ENCODE peak calls at places on chromosome 20, in ten cellular contexts. X, V, C, A, T, Q, R, W, O and J are unnamed samples.

GRCh38 chr20:48523191-48523757 is 304.5 kb downstream of the PREX1 start:
- DNase-seq in X (no peak), V (no peak), C (no peak), A (peak), T (no peak), Q (no peak), R (no peak), W (peak), O (no peak), J (no peak)

GRCh38 chr20:32970115-32970972 is 33.9 kb downstream of the SUN5 start:
- DNase-seq in X (no peak), V (no peak), C (no peak), A (no peak), T (no peak), Q (no peak), R (no peak), W (no peak), O (peak), J (peak)

GRCh38 chr20:5570031-5570430 is 180.2 kb upstream of the SHLD1 start:
- DNase-seq in X (no peak), V (no peak), C (no peak), A (no peak), T (no peak), Q (no peak), R (no peak), W (no peak), O (no peak), J (no peak)

GRCh38 chr20:47317127-47317895 is 39.2 kb downstream of the ZMYND8 start:
- DNase-seq in X (peak), V (peak), C (peak), A (peak), T (peak), Q (peak), R (peak), W (peak), O (peak), J (peak)

GRCh38 chr20:63081351-63081750 is 74.6 kb upstream of the BHLHE23 start:
- DNase-seq in X (no peak), V (no peak), C (no peak), A (no peak), T (no peak), Q (no peak), R (peak), W (no peak), O (peak), J (no peak)

GRCh38 chr20:25203089-25203488 is 7.6 kb downstream of the ENTPD6 start:
- DNase-seq in X (no peak), V (no peak), C (no peak), A (no peak), T (no peak), Q (no peak), R (no peak), W (no peak), O (no peak), J (no peak)

GRCh38 chr20:4170621-4171537 is 155.5 kb upstream of the RNF24 start:
- DNase-seq in X (no peak), V (no peak), C (peak), A (no peak), T (no peak), Q (peak), R (no peak), W (peak), O (no peak), J (no peak)

GRCh38 chr20:39025883-39026282 is 63.7 kb downstream of the DHX35 start:
- DNase-seq in X (no peak), V (no peak), C (no peak), A (no peak), T (no peak), Q (no peak), R (no peak), W (no peak), O (no peak), J (no peak)

GRCh38 chr20:19748687-19749086 is 9.4 kb upstream of the RIN2 start:
- DNase-seq in X (no peak), V (no peak), C (no peak), A (no peak), T (no peak), Q (no peak), R (no peak), W (no peak), O (no peak), J (no peak)

GRCh38 chr20:54512694-54513093 is 37.3 kb downstream of the DOK5 start:
- DNase-seq in X (no peak), V (no peak), C (no peak), A (peak), T (no peak), Q (no peak), R (no peak), W (no peak), O (no peak), J (no peak)

GRCh38 chr20:4797275-4797674 is 75.6 kb downstream of the PRND start:
- DNase-seq in X (no peak), V (no peak), C (no peak), A (no peak), T (no peak), Q (no peak), R (no peak), W (no peak), O (no peak), J (no peak)

GRCh38 chr20:42652261-42652660 is 537.4 kb downstream of the PTPRT start:
- DNase-seq in X (no peak), V (no peak), C (no peak), A (no peak), T (peak), Q (no peak), R (no peak), W (no peak), O (no peak), J (peak)

GRCh38 chr20:32672982-32673727 is 586 bp downstream of the C20orf203 start:
- DNase-seq in X (no peak), V (peak), C (no peak), A (no peak), T (no peak), Q (no peak), R (peak), W (no peak), O (no peak), J (no peak)

GRCh38 chr20:36261389-36262105 is 25.3 kb downstream of the AAR2 start:
- DNase-seq in X (no peak), V (no peak), C (no peak), A (no peak), T (no peak), Q (no peak), R (no peak), W (no peak), O (peak), J (no peak)

GRCh38 chr20:19692685-19693119 is 65.4 kb upstream of the RIN2 start:
- DNase-seq in X (peak), V (peak), C (peak), A (peak), T (no peak), Q (peak), R (peak), W (peak), O (peak), J (no peak)

GRCh38 chr20:24376523-24377085 is 92.8 kb upstream of the SYNDIG1 start:
- DNase-seq in X (no peak), V (no peak), C (no peak), A (no peak), T (no peak), Q (no peak), R (no peak), W (no peak), O (no peak), J (no peak)

GRCh38 chr20:36271639-36272546 is 34.2 kb upstream of the DLGAP4 start:
- DNase-seq in X (no peak), V (no peak), C (no peak), A (no peak), T (no peak), Q (no peak), R (no peak), W (no peak), O (peak), J (no peak)

GRCh38 chr20:19903168-19903676 is 113.9 kb upstream of the NAA20 start:
- DNase-seq in X (peak), V (peak), C (peak), A (peak), T (no peak), Q (peak), R (no peak), W (peak), O (peak), J (no peak)

GRCh38 chr20:61353261-61353995 is 101.4 kb downstream of the CDH4 start:
- DNase-seq in X (no peak), V (no peak), C (no peak), A (no peak), T (no peak), Q (no peak), R (peak), W (no peak), O (no peak), J (no peak)

GRCh38 chr20:36482044-36482473 is 59.3 kb upstream of the MYL9 start:
- DNase-seq in X (no peak), V (no peak), C (peak), A (no peak), T (no peak), Q (no peak), R (no peak), W (no peak), O (no peak), J (no peak)

GRCh38 chr20:54619181-54619580 is 143.8 kb downstream of the DOK5 start:
- DNase-seq in X (no peak), V (no peak), C (no peak), A (no peak), T (no peak), Q (no peak), R (no peak), W (no peak), O (no peak), J (no peak)

GRCh38 chr20:58575776-58576589 is 60.8 kb upstream of the APCDD1L start:
- DNase-seq in X (peak), V (no peak), C (no peak), A (no peak), T (no peak), Q (no peak), R (peak), W (no peak), O (peak), J (no peak)

GRCh38 chr20:35146299-35146921 is 726 bp downstream of the EDEM2 start:
- DNase-seq in X (no peak), V (no peak), C (no peak), A (peak), T (no peak), Q (no peak), R (peak), W (peak), O (no peak), J (peak)

GRCh38 chr20:46176744-46177378 is 58.7 kb downstream of the CD40 start:
- DNase-seq in X (no peak), V (no peak), C (no peak), A (no peak), T (no peak), Q (no peak), R (no peak), W (no peak), O (no peak), J (no peak)

DNA sequence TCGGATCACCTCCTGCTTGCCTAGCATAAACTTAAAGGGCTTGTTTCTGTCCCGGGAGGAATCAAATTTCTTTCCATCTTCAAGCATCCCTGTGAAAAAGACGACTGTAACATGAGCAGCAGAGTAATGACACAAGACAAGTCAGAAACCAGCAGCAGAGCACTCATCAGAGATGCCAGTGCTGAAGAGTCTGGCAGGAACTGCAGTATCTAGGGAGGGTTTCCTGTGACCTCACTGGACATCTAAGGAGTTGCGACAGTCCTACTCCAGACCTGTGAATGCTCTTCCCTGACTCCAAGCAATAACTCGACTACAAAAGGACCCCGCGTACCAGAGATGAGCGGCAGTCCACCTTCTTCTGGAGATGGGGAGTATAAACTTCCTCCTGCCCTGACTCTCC is 17.3 kb downstream of the FKBP1A start:
- DNase-seq in X (no peak), V (no peak), C (no peak), A (no peak), T (no peak), Q (no peak), R (no peak), W (peak), O (no peak), J (no peak)
- H3K4me3 ChIP-seq in X (no peak), V (no peak), C (no peak), A (no peak), T (no peak), Q (no peak), R (no peak), W (no peak), O (no peak), J (no peak)

DNA sequence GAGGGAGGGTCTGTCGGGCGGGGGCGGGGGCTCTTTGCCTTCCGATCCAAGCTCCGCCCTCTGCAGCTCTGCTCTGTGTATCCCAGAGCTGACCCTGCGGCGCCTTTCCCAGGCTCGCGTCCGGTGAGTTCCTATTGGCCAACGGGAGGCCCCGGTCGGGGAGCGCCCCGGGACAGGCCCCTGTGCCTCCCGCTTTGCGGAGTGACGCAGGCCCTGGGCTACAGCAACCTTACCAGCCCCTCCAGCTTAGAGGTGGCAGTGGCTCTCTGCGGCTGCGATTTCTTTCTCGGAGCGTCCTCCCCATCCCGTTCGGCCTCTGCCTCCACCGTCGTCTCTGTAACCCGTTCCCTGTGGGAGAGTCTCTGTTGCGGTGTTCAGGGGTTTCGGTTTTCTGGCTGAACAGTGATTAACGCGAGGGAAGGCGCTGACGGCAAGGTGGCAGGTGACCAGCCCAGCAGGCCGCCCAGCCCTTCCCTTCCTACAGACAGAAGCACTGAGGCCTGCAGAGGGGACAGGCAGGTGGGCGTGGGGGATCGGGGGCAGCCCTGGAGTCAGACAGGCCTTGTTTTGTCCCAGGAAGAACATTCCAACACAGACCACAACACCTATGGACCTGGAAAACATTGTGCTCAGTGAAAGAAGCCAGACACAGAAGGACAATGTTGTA is 18.1 kb upstream of the CEBPB start:
- DNase-seq in X (peak), V (peak), C (peak), A (peak), T (peak), Q (peak), R (peak), W (peak), O (peak), J (peak)
- TF ChIP-seq POLR2A in X (peak), V (peak), C (no peak), A (peak), T (no peak), Q (peak), R (peak), W (peak), O (peak), J (no peak)

GRCh38 chr20:44324343-44324742 is 12.5 kb upstream of the R3HDML start:
- DNase-seq in X (no peak), V (peak), C (no peak), A (no peak), T (no peak), Q (no peak), R (no peak), W (no peak), O (no peak), J (no peak)

GRCh38 chr20:44331201-44331600 is 5.6 kb upstream of the R3HDML start:
- DNase-seq in X (no peak), V (no peak), C (no peak), A (no peak), T (no peak), Q (no peak), R (no peak), W (no peak), O (no peak), J (no peak)

GRCh38 chr20:44328428-44328827 is 8.4 kb upstream of the R3HDML start:
- DNase-seq in X (no peak), V (no peak), C (no peak), A (no peak), T (no peak), Q (no peak), R (no peak), W (no peak), O (no peak), J (no peak)

DNA sequence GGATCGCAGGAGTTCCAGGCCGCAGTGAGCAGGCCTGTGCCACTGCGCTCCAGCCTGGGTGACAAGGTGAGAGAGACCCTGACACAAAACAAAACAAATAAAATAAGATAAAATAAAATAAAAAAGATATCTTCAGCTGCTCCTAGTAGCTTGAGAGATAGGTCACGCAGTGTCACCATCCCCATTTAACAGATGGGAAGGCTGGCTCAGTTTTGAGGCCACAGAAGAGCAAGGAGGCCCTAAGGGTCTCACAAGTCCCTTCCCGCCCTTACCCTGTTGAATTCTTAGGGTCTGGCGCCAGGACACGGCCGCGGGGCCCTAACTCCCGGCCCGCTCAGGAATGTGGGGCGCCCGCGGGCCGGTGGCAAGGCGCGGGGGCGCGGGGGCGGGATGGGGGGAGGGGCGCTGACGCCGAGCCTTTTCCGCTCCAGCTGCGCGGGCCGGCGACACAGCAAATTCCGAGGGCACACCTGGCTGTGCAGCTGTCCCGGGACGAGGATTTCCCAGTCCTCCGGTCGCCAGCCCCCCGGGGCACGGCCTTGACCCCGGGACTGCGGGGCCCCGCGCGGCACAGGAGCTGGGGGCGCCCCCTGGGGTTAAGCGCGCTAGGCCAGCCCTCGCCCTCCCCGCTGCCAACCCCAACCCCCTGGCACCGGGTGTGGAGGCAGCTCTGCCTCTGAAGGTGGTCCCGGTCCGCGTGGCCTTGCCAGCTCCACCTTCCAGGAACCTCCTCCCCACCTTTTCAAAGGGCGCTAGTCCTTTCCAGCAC is 10.3 kb upstream of the R3HDML start:
- DNase-seq in X (no peak), V (no peak), C (no peak), A (no peak), T (no peak), Q (no peak), R (no peak), W (no peak), O (no peak), J (no peak)
- TF ChIP-seq POLR2AphosphoS5 in X (no peak), V (no peak), C (no peak), A (no peak), T (no peak), Q (no peak), R (no peak), W (no peak), O (no peak), J (no peak)

DNA sequence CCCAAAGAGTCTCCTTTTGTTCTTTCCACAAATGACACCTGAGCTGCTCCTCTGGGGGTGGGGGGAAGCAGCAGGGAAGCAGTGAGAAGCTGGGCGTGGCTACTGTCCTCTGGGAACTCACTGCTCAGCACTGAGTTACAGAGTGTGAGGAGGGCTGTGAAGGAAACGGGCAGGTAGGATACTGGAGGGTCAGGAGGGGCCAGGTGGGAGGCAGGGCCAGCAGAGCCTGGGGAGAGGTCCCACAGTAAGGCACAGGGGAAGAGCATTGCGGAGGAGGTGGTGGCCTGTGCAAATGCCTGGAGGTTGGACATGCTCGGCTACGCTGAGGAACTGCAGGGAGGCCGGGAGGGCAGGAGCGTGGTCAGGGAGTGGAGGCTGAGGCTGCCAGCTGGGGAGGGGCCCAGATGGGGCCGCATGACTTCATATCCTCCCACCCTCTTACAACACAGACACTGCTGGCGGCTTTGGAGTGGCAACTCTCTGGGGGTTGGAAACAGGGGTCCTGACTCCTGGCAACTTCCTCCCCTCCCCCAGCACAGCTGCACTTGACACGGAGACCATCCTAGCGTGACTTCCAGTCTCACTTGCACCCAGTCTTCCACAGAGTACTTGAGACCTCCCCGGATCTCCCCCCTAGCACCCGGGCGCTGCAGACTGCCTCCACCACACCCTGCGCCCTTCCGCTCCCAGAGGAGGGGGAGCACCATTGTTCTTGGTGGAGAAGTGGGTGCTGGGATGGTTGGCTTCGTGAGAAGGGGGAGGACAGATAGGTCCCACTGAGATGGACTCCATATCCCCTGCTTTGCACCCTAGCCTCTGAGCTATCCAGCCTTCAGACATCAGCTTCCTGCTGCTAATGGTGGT is 34.2 kb downstream of the RBM38 start:
- DNase-seq in X (no peak), V (no peak), C (no peak), A (no peak), T (no peak), Q (no peak), R (peak), W (no peak), O (no peak), J (no peak)
- H3K4me3 ChIP-seq in X (no peak), V (no peak), C (no peak), A (no peak), T (no peak), Q (no peak), R (no peak), W (no peak), O (no peak), J (no peak)

GRCh38 chr20:1405801-1406200 is 12.9 kb upstream of the FKBP1A start:
- DNase-seq in X (no peak), V (no peak), C (no peak), A (no peak), T (no peak), Q (no peak), R (no peak), W (no peak), O (no peak), J (no peak)

GRCh38 chr20:1402149-1402548 is 9.3 kb upstream of the FKBP1A start:
- DNase-seq in X (no peak), V (no peak), C (no peak), A (no peak), T (peak), Q (no peak), R (no peak), W (no peak), O (no peak), J (no peak)

GRCh38 chr20:1403624-1404023 is 10.8 kb upstream of the FKBP1A start:
- DNase-seq in X (no peak), V (no peak), C (no peak), A (no peak), T (peak), Q (no peak), R (no peak), W (no peak), O (no peak), J (no peak)

GRCh38 chr20:1397710-1398109 is 4.9 kb upstream of the FKBP1A start:
- DNase-seq in X (no peak), V (no peak), C (no peak), A (no peak), T (no peak), Q (no peak), R (no peak), W (no peak), O (no peak), J (no peak)

DNA sequence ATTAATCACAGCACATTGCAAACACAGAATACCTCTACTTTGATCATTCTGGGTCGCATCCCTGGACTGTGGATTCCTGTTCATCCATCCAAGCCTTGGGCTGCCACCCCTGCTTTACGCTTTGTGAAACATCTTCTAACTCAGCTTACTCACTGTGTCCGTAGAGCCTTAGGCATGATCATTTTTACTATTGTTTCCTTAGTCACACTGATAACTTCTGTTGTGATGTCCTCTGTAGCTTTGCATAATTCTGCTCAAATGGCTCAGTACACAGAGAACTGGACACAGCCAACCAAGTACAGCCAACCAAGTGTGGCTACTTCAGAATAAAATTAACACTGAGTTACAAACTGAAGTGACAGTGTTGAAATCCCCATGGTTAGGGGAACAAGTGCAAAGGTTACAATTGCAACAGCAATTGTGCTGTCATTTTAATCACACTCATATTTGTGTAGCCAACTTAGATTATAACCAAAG is 8.6 kb upstream of the FKBP1A start:
- DNase-seq in X (no peak), V (no peak), C (no peak), A (peak), T (no peak), Q (no peak), R (no peak), W (no peak), O (no peak), J (no peak)
- TF ChIP-seq POLR2A in X (no peak), V (no peak), C (no peak), A (no peak), T (no peak), Q (no peak), R (no peak), W (no peak), O (no peak), J (no peak)